ENCODE peak calls at places on chromosomes 1 and 21, in five cellular contexts. H, F, S, U and P are unnamed samples.

GRCh38 chr1:189205863-189206262 is 1271.8 kb downstream of the BRINP3 start:
- DNase-seq in H (no peak), F (no peak), S (no peak), U (no peak), P (no peak)

GRCh38 chr1:199205740-199206139 is 566.9 kb downstream of the PTPRC start:
- DNase-seq in H (no peak), F (peak; percentile 3), S (no peak), U (no peak), P (no peak)

GRCh38 chr1:157775101-157775870 is 1.6 kb downstream of the FCRL2 start:
- DNase-seq in H (no peak), F (no peak), S (no peak), U (no peak), P (no peak)

GRCh38 chr1:246317723-246318359 is 189.2 kb downstream of the SMYD3 start:
- DNase-seq in H (no peak), F (peak; percentile 42), S (peak; percentile 51), U (no peak), P (no peak)

GRCh38 chr1:50971748-50972305 is 1.8 kb downstream of the CDKN2C start:
- DNase-seq in H (no peak), F (no peak), S (no peak), U (no peak), P (no peak)

GRCh38 chr1:17176306-17177061 is 28.4 kb upstream of the PADI1 start:
- DNase-seq in H (no peak), F (no peak), S (no peak), U (no peak), P (no peak)

GRCh38 chr1:87953732-87954344 is 625.2 kb downstream of the LMO4 start:
- DNase-seq in H (peak; percentile 60), F (peak; percentile 71), S (no peak), U (peak; percentile 61), P (peak; percentile 43)

GRCh38 chr1:200899451-200899915 is 4.8 kb downstream of the INAVA start:
- DNase-seq in H (no peak), F (no peak), S (no peak), U (no peak), P (no peak)

GRCh38 chr1:224919508-224919907 is 10.0 kb upstream of the DNAH14 start:
- DNase-seq in H (no peak), F (no peak), S (no peak), U (no peak), P (no peak)

GRCh38 chr1:113409363-113409762 is 19.0 kb downstream of the MAGI3 start:
- DNase-seq in H (no peak), F (no peak), S (no peak), U (no peak), P (no peak)

GRCh38 chr1:155971910-155972809 is 6.2 kb downstream of the ARHGEF2 start:
- DNase-seq in H (no peak), F (no peak), S (no peak), U (no peak), P (no peak)

GRCh38 chr1:195462646-195463045 is 1145.6 kb downstream of the KCNT2 start:
- DNase-seq in H (no peak), F (peak; percentile 56), S (peak; percentile 12), U (no peak), P (peak; percentile 9)

GRCh38 chr1:93659805-93660479 is 21.7 kb downstream of the BCAR3 start:
- DNase-seq in H (no peak), F (peak; percentile 58), S (no peak), U (no peak), P (no peak)

GRCh38 chr1:198970919-198971318 is 332.1 kb downstream of the PTPRC start:
- DNase-seq in H (no peak), F (peak; percentile 40), S (no peak), U (no peak), P (peak; percentile 5)

GRCh38 chr1:12174789-12175455 is 8.1 kb downstream of the TNFRSF1B start:
- DNase-seq in H (no peak), F (no peak), S (no peak), U (no peak), P (no peak)

GRCh38 chr1:171212607-171213347 is 27.7 kb downstream of the FMO2 start:
- DNase-seq in H (no peak), F (no peak), S (no peak), U (no peak), P (no peak)

GRCh38 chr21:41964171-41964570 is 10.4 kb upstream of the C2CD2 start:
- DNase-seq in H (no peak), F (no peak), S (no peak), U (no peak), P (no peak)

GRCh38 chr1:162676087-162676486 is 43.8 kb downstream of the DDR2 start:
- DNase-seq in H (peak; percentile 61), F (peak; percentile 69), S (no peak), U (no peak), P (no peak)

GRCh38 chr1:231039161-231040018 is 664 bp downstream of the FAM89A start:
- DNase-seq in H (peak; percentile 41), F (peak; percentile 27), S (no peak), U (no peak), P (no peak)

GRCh38 chr1:225458222-225458631 is 30.4 kb upstream of the LBR start:
- DNase-seq in H (no peak), F (peak; percentile 80), S (no peak), U (no peak), P (no peak)

GRCh38 chr1:89719502-89720306 is 86.8 kb downstream of the LRRC8C start:
- DNase-seq in H (no peak), F (peak; percentile 52), S (no peak), U (no peak), P (no peak)

GRCh38 chr1:215277537-215277936 is 195.0 kb downstream of the KCNK2 start:
- DNase-seq in H (no peak), F (peak; percentile 71), S (no peak), U (no peak), P (peak; percentile 71)

GRCh38 chr1:119160851-119161250 is 20.4 kb upstream of the WARS2 start:
- DNase-seq in H (no peak), F (peak; percentile 98), S (peak; percentile 90), U (no peak), P (peak; percentile 32)

GRCh38 chr1:117178756-117179155 is 32.0 kb downstream of the VTCN1 start:
- DNase-seq in H (no peak), F (no peak), S (no peak), U (no peak), P (no peak)

GRCh38 chr1:59163268-59164092 is 133.4 kb upstream of the FGGY start:
- DNase-seq in H (no peak), F (peak; percentile 99), S (peak; percentile 82), U (no peak), P (no peak)

GRCh38 chr1:45477646-45478045 is 13.3 kb downstream of the TESK2 start:
- DNase-seq in H (no peak), F (no peak), S (no peak), U (no peak), P (no peak)

GRCh38 chr1:10631121-10631810 is 156.5 kb downstream of the PEX14 start:
- DNase-seq in H (no peak), F (no peak), S (no peak), U (no peak), P (no peak)

GRCh38 chr1:23436520-23437354 is 12.2 kb upstream of the TCEA3 start:
- DNase-seq in H (peak; percentile 56), F (no peak), S (no peak), U (peak; percentile 83), P (no peak)

GRCh38 chr1:239879321-239880170 is 212.1 kb upstream of the FMN2 start:
- DNase-seq in H (no peak), F (no peak), S (no peak), U (no peak), P (no peak)

GRCh38 chr1:40143891-40144575 is 17.2 kb upstream of the RLF start:
- DNase-seq in H (peak; percentile 66), F (peak; percentile 60), S (no peak), U (peak; percentile 67), P (peak; percentile 55)

GRCh38 chr1:175376194-175376593 is 183.6 kb upstream of the KIAA0040 start:
- DNase-seq in H (no peak), F (no peak), S (no peak), U (no peak), P (no peak)

GRCh38 chr1:26021647-26022403 is at the start of gene EXTL1:
- DNase-seq in H (no peak), F (no peak), S (no peak), U (no peak), P (no peak)

GRCh38 chr1:1754051-1754815 is 24.0 kb downstream of the NADK start:
- DNase-seq in H (peak; percentile 19), F (no peak), S (no peak), U (no peak), P (no peak)

DNA sequence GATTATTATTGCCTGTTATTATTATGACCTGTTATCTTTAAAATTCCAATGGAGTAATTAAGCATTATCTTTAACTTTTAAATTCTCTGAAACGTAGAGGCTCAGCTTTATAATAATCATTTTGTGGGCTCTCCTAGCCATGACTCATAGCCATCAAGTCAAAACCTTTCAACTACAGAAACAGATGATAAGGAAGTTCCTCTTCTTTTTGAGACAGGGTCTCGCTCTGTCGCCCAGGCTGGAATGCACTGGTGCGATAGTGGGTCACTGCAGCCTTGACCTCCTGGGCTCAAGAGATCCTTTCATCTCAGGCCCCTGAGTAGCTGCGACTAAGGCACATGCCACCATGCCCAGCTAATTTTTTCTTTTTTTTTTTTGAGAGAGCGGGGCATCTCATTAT is 43.5 kb downstream of the CHML start:
- DNase-seq in H (no peak), F (no peak), S (no peak), U (no peak), P (no peak)
- H3K4me3 ChIP-seq in H (no peak overlapping the region), F (no peak overlapping the region), S (no peak overlapping the region), U (no peak overlapping the region), P (no peak overlapping the region)

GRCh38 chr1:238789916-238790667 is 596.3 kb upstream of the CHRM3 start:
- DNase-seq in H (no peak), F (no peak), S (no peak), U (no peak), P (no peak)
- TF ChIP-seq CTCF in H (no peak), F (no peak), S (no peak), U (no peak), P (no peak)

GRCh38 chr1:9539829-9540550 is 725 bp downstream of the SLC25A33 start:
- DNase-seq in H (peak; percentile 49), F (peak; percentile 46), S (no peak), U (peak; percentile 37), P (no peak)

GRCh38 chr1:9536301-9536700 is 3.0 kb upstream of the SLC25A33 start:
- DNase-seq in H (no peak), F (no peak), S (no peak), U (no peak), P (no peak)

GRCh38 chr1:9539165-9539828 is at the start of gene SLC25A33:
- DNase-seq in H (peak; percentile 98), F (peak; percentile 95), S (peak; percentile 71), U (peak; percentile 97), P (peak; percentile 88)

GRCh38 chr1:9537863-9538668 is 1.2 kb upstream of the SLC25A33 start:
- DNase-seq in H (no peak), F (no peak), S (no peak), U (no peak), P (no peak)

GRCh38 chr1:9538669-9539164 is 548 bp upstream of the SLC25A33 start:
- DNase-seq in H (peak; percentile 41), F (no peak), S (no peak), U (no peak), P (no peak)
- H3K4me3 ChIP-seq in H (peak overlapping the region; percentile 90), F (peak overlapping the region; percentile 22), S (no peak overlapping the region), U (no peak overlapping the region), P (no peak overlapping the region)

DNA sequence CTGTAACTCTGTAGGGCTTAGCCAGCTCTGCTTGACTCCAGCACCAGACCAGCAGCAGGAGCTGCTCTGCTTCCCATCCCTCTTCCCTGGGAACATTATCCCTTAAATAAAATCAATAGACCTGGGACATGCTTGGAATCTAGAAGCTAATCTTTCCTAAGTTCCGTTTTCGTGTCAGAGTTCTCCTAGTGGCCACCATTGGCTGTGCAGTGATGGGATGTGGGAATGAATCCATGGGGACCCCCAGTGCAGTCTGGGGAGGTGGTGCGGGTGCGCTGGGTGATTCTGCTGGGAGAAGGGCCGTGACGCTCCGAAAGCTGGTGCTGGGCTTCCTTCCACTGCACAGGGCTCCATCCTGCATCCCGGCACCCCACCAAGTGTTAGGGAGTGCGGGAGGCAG is 202.7 kb downstream of the CAMTA1 start:
- DNase-seq in H (no peak), F (no peak), S (no peak), U (no peak), P (no peak)
- TF ChIP-seq CTCF in H (no peak), F (no peak), S (no peak), U (no peak), P (no peak)